ENCODE peak calls at places on chromosomes 7 and 10, in four cellular contexts. N is SK-N-SH, O is colonic mucosa, F is astrocyte. H is an unnamed sample.

GRCh38 chr10:63156236-63156635 is 23.1 kb downstream of the NRBF2 start:
- DNase-seq in N (no peak), O (no peak), F (no peak), H (no peak)

GRCh38 chr10:86668297-86669165 is at the start of gene LDB3:
- DNase-seq in N (peak), O (no peak), F (peak), H (no peak)

GRCh38 chr10:67903581-67903980 is 19.1 kb downstream of the SIRT1 start:
- DNase-seq in N (no peak), O (no peak), F (no peak), H (no peak)

GRCh38 chr10:1538531-1539061 is 198.7 kb downstream of the ADARB2 start:
- DNase-seq in N (no peak), O (no peak), F (no peak), H (no peak)

GRCh38 chr7:71679480-71679879 is 547.5 kb downstream of the GALNT17 start:
- DNase-seq in N (no peak), O (no peak), F (no peak), H (no peak)

GRCh38 chr10:13716161-13717071 is 129.7 kb downstream of the PRPF18 start:
- DNase-seq in N (peak), O (no peak), F (peak), H (no peak)

GRCh38 chr10:11224321-11224720 is 206.6 kb downstream of the CELF2 start:
- DNase-seq in N (no peak), O (no peak), F (no peak), H (no peak)

GRCh38 chr7:136142583-136142982 is 165.4 kb upstream of the MTPN start:
- DNase-seq in N (no peak), O (no peak), F (no peak), H (no peak)

GRCh38 chr10:50416181-50416824 is 165.0 kb upstream of the ASAH2 start:
- DNase-seq in N (peak), O (no peak), F (no peak), H (no peak)

GRCh38 chr10:14604181-14605142 is 170.2 kb downstream of the FAM107B start:
- DNase-seq in N (peak), O (peak), F (peak), H (peak)

GRCh38 chr7:147779949-147780348 is 810.6 kb upstream of the C7orf33 start:
- DNase-seq in N (no peak), O (no peak), F (no peak), H (no peak)

GRCh38 chr7:29190349-29191045 is 4.1 kb upstream of the CHN2 start:
- DNase-seq in N (no peak), O (peak), F (no peak), H (no peak)

GRCh38 chr10:32957341-32958084 is 517 bp downstream of the ITGB1 start:
- DNase-seq in N (peak), O (peak), F (no peak), H (peak)

GRCh38 chr10:72693599-72693915 is 1.6 kb downstream of the MCU start:
- DNase-seq in N (no peak), O (no peak), F (peak), H (no peak)

GRCh38 chr7:44134943-44135628 is 6.0 kb downstream of the MYL7 start:
- DNase-seq in N (no peak), O (no peak), F (no peak), H (no peak)

GRCh38 chr7:116041615-116042014 is 11.1 kb upstream of the TFEC start:
- DNase-seq in N (no peak), O (no peak), F (no peak), H (no peak)

GRCh38 chr10:22600516-22600915 is 113.9 kb downstream of the PIP4K2A start:
- DNase-seq in N (no peak), O (no peak), F (no peak), H (no peak)

GRCh38 chr7:95045236-95045923 is 138.0 kb downstream of the PPP1R9A start:
- DNase-seq in N (no peak), O (peak), F (no peak), H (no peak)

GRCh38 chr10:29881811-29882210 is 177.6 kb downstream of the JCAD start:
- DNase-seq in N (no peak), O (no peak), F (no peak), H (no peak)

GRCh38 chr10:133274751-133275682 is 1.7 kb downstream of the ADAM8 start:
- DNase-seq in N (no peak), O (no peak), F (no peak), H (no peak)

GRCh38 chr7:604038-604883 is 84.6 kb upstream of the PDGFA start:
- DNase-seq in N (no peak), O (peak), F (peak), H (peak)

GRCh38 chr10:125263551-125263950 is 103.2 kb upstream of the CTBP2 start:
- DNase-seq in N (no peak), O (no peak), F (peak), H (no peak)

GRCh38 chr7:129773871-129774270 is 162.4 kb downstream of the NRF1 start:
- DNase-seq in N (no peak), O (no peak), F (no peak), H (no peak)

GRCh38 chr7:129774871-129775694 is 163.6 kb downstream of the NRF1 start:
- DNase-seq in N (peak), O (no peak), F (no peak), H (no peak)

GRCh38 chr7:129775695-129776396 is 164.3 kb downstream of the NRF1 start:
- DNase-seq in N (peak), O (no peak), F (no peak), H (no peak)

GRCh38 chr7:129773328-129773731 is 161.8 kb downstream of the NRF1 start:
- DNase-seq in N (peak), O (no peak), F (no peak), H (no peak)

GRCh38 chr7:129774359-129774758 is 162.8 kb downstream of the NRF1 start:
- DNase-seq in N (peak), O (no peak), F (no peak), H (no peak)
- TF ChIP-seq CTCF in N (no peak), O (no peak), F (no peak), H (no peak)

DNA sequence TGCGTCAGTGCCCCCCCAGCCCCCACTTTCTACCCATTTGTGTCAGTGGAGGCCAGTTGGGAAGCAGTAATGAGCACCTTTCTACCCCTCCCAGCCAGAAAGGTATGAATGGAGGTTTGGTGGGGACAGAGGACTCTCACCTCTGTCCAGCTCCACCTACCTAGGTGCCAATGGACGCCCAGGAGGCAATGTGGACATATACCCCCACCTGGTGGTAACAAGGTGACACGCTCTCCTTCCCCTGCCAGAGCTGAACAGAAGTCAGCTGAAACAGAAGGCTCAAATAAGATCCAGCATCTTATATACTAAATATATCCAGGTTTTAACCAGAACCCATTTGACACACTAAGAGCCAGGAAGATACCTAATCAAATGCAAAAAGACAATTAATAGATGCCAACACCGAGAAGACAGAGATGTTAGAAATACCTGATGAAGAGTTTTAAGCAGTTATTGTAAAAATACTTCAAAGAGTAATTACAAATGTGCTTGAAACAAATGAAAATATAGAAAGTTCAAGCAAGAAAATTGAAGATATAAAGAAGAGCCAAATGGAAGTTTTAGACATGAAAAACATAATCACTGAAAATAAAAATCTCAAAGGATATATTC is 18.4 kb upstream of the SORCS3 start:
- DNase-seq in N (peak), O (no peak), F (no peak), H (no peak)
- TF ChIP-seq CTCF in N (peak), O (no peak), F (peak), H (no peak)

GRCh38 chr7:123151443-123151842 is 48.3 kb downstream of the SLC13A1 start:
- DNase-seq in N (no peak), O (no peak), F (no peak), H (no peak)

GRCh38 chr7:123155571-123155970 is 44.2 kb downstream of the SLC13A1 start:
- DNase-seq in N (no peak), O (no peak), F (no peak), H (no peak)

GRCh38 chr7:123148813-123149212 is 51.0 kb downstream of the SLC13A1 start:
- DNase-seq in N (no peak), O (no peak), F (no peak), H (no peak)

GRCh38 chr7:123157606-123158005 is 42.2 kb downstream of the SLC13A1 start:
- DNase-seq in N (no peak), O (no peak), F (no peak), H (no peak)

GRCh38 chr7:123154231-123154860 is 45.4 kb downstream of the SLC13A1 start:
- DNase-seq in N (peak), O (peak), F (peak), H (no peak)
- TF ChIP-seq CTCF in N (peak), O (peak), F (peak), H (peak)

GRCh38 chr10:103874730-103875129 is 19.4 kb upstream of the SH3PXD2A start:
- DNase-seq in N (peak), O (no peak), F (no peak), H (no peak)
- TF ChIP-seq CTCF in N (no peak), O (no peak), F (no peak), H (no peak)

DNA sequence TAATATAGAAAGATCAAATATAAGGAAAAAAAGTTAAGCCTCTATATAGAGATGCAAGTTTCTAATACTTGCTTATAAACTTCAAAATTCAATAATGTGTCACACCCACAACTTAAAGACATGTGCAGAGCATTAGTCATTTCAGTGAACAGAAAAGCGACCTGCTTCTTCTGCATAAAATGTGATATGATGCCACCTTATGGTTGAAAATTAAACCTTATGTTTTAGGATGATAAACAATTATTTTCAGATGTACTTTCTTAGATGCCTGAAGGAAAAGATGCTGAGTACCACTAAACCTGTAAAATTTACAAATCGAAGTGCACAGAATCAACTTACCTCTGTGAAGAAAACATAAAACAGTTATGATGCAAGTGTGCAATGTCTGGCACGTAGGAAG is 96.0 kb downstream of the MTERF1 start:
- DNase-seq in N (peak), O (no peak), F (peak), H (no peak)
- TF ChIP-seq CTCF in N (peak), O (no peak), F (peak), H (peak)

DNA sequence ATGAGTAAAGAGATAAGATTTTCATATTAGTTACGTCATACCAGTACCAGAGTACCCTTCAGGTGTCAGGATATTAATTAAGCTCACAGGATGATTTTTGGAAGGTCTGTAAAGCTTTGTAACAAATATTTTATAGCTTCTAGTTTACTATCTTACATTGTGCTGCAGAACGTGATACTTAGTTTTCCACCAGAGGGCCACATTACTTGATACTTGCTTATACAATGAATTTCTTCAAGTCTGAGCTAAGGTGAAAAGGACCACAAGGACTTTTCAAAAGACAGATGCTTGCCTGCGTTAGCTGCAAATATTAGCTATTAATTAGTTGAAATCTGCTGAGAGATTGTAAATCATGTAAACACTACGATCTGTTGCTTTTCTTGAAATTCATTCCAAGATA is 12.2 kb downstream of the FOXP2 start:
- DNase-seq in N (no peak), O (no peak), F (no peak), H (no peak)
- TF ChIP-seq CTCF in N (peak), O (no peak), F (peak), H (peak)